ENCODE peak calls at places on chromosomes 4 and X, in seven cellular contexts. G is PC-9, C is WERI-Rb-1, I is endodermal cell, R is body of pancreas, U is SK-N-SH, K is choroid plexus epithelial cell. D is an unnamed sample.

GRCh38 chr4:139962130-139962684 is 191.8 kb downstream of the MAML3 start:
- DNase-seq in U (no peak), C (no peak), K (no peak), I (no peak), R (no peak), G (no peak), D (no peak)

GRCh38 chr4:127533028-127533700 is 99.6 kb upstream of the INTU start:
- DNase-seq in G (no peak), C (no peak), R (peak), I (no peak), U (no peak), K (peak), D (peak)

GRCh38 chr4:97987019-97987648 is 156.1 kb downstream of the STPG2 start:
- DNase-seq in U (peak), I (no peak), R (no peak), G (no peak), K (peak), C (no peak), D (no peak)

GRCh38 chrX:22742174-22742573 is 257.6 kb upstream of the DDX53 start:
- DNase-seq in I (no peak), U (no peak), K (peak), C (no peak), G (no peak), R (no peak), D (no peak)

GRCh38 chr4:168540086-168540864 is 43.4 kb downstream of the PALLD start:
- DNase-seq in R (no peak), U (no peak), I (no peak), C (peak), G (no peak), K (peak), D (no peak)

GRCh38 chr4:162408309-162408708 is 244.5 kb upstream of the FSTL5 start:
- DNase-seq in G (no peak), R (no peak), C (no peak), U (no peak), I (no peak), K (no peak), D (no peak)

GRCh38 chr4:7021930-7022658 is 21.1 kb upstream of the TADA2B start:
- DNase-seq in I (no peak), C (no peak), R (no peak), K (peak), U (no peak), G (peak), D (no peak)

GRCh38 chr4:67909910-67910905 is 26.4 kb upstream of the TMPRSS11D start:
- DNase-seq in R (no peak), U (no peak), K (peak), G (no peak), I (no peak), C (no peak), D (no peak)

GRCh38 chrX:138487866-138488265 is 223.7 kb downstream of the FGF13 start:
- DNase-seq in I (no peak), C (no peak), G (no peak), U (no peak), K (no peak), R (no peak), D (no peak)

GRCh38 chrX:66902081-66902480 is 263.2 kb upstream of the EDA2R start:
- DNase-seq in I (no peak), G (no peak), R (no peak), K (no peak), U (no peak), C (no peak), D (no peak)

GRCh38 chrX:64975989-64976672 is at the start of gene ZC4H2:
- DNase-seq in C (peak), K (peak), G (no peak), U (peak), I (peak), R (peak), D (peak)

GRCh38 chr4:1295405-1296055 is 5.8 kb downstream of the MAEA start:
- DNase-seq in U (no peak), R (no peak), I (peak), G (no peak), K (no peak), C (no peak), D (peak)

GRCh38 chr4:76208005-76208765 is 5.4 kb downstream of the SCARB2 start:
- DNase-seq in I (no peak), U (peak), G (no peak), R (peak), K (peak), C (peak), D (peak)

GRCh38 chr4:47486306-47486705 is 1.2 kb downstream of the ATP10D start:
- DNase-seq in C (no peak), G (no peak), U (no peak), I (no peak), K (peak), R (no peak), D (no peak)
- H3K4me3 ChIP-seq in C (no peak), G (peak), U (peak), I (peak), K (peak), R (no peak), D (peak)

DNA sequence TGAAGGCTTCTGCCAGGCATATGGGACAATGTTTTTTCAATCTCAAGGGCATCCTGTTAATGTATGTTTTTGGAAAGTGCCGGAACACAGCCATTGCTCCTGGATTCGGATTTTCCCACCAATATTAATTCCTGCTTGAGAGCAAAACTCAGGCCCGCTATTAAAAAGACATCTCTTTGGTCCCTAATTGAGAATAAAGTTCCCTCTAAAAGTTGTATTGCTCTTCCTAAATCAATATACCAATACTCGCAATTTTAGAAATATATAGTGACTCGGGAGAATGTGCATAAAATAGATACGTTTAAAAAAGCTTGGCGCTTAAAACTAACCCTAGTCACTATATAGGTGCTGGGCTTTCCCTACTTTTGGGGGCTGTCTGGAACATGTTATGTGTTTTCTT is 15.5 kb upstream of the PITX2 start:
- DNase-seq in R (no peak), I (no peak), C (no peak), U (no peak), K (no peak), G (no peak), D (no peak)
- H3K4me3 ChIP-seq in R (no peak), I (peak), C (no peak), U (no peak), K (no peak), G (no peak), D (no peak)

DNA sequence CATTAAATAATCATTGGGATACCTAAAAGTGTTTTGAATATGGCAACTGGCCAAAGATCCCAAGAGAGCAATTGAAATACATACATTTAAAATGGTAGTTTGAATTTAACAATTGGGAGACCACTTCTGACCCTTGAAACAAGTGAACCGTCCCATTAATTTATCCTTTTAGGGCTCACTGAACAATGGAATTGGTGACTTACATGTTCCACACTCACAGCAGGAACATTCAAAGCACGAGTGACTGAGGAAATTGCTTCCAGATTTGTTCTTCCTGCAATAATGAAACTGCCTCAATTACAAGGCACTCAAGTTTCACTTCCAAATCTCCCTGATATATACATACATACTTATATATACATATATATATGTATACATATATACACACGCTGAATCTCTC is 20.6 kb downstream of the SLC39A8 start:
- DNase-seq in U (no peak), G (no peak), C (no peak), K (peak), I (no peak), R (no peak), D (no peak)
- H3K4me3 ChIP-seq in U (no peak), G (no peak), C (no peak), K (no peak), I (no peak), R (no peak), D (no peak)

GRCh38 chr4:4225915-4226605 is 669 bp downstream of the OTOP1 start:
- DNase-seq in R (no peak), I (peak), U (peak), C (peak), G (no peak), K (peak), D (no peak)

GRCh38 chr4:4228356-4228668 is 1.6 kb upstream of the OTOP1 start:
- DNase-seq in K (no peak), C (no peak), G (no peak), I (no peak), R (no peak), U (no peak), D (no peak)

GRCh38 chr4:4233610-4234009 is 6.9 kb upstream of the OTOP1 start:
- DNase-seq in I (no peak), K (no peak), G (no peak), U (no peak), C (no peak), R (no peak), D (no peak)

GRCh38 chr4:4226606-4227438 is at the start of gene OTOP1:
- DNase-seq in G (no peak), R (no peak), I (peak), U (peak), C (no peak), K (no peak), D (no peak)

GRCh38 chr4:4227510-4228355 is 1.0 kb upstream of the OTOP1 start:
- DNase-seq in R (no peak), I (peak), C (no peak), G (no peak), U (peak), K (no peak), D (no peak)
- H3K4me3 ChIP-seq in R (no peak), I (no peak), C (no peak), G (no peak), U (no peak), K (no peak), D (no peak)

D was measured in right cardiac atrium.